ENCODE peak calls at places on chromosomes 5 and 9, in eight cellular contexts. D is activated T-cell treated with anti-CD3 and anti-CD28 coated beads, Interleukin-2, amount 50 U/mL, for 1 hour; N is activated effector memory CD4-positive, alpha-beta T cell treated with Interleukin-2 at 50 U/mL for 16 hours; K is PC-3; Y is left cardiac atrium; M is HFF-Myc; J is amniotic stem cell; T is RPMI7951. E is an unnamed sample.

GRCh38 chr5:121968910-121969607 is 7.3 kb downstream of the SRFBP1 start:
- DNase-seq in D (no peak), N (no peak), K (peak), Y (no peak), M (peak), J (peak), T (peak), E (peak)

GRCh38 chr5:72425995-72426394 is 81.2 kb downstream of the ZNF366 start:
- DNase-seq in D (no peak), N (no peak), K (no peak), Y (no peak), M (no peak), J (no peak), T (peak), E (no peak)

GRCh38 chr9:126676685-126677143 is 63.0 kb downstream of the LMX1B start:
- DNase-seq in D (no peak), N (no peak), K (no peak), Y (no peak), M (no peak), J (no peak), T (no peak), E (no peak)

GRCh38 chr5:130032807-130033206 is 128.5 kb downstream of the CHSY3 start:
- DNase-seq in D (no peak), N (no peak), K (no peak), Y (peak), M (no peak), J (no peak), T (no peak), E (no peak)

GRCh38 chr9:97850746-97851449 is 2.1 kb upstream of the FOXE1 start:
- DNase-seq in D (no peak), N (no peak), K (no peak), Y (no peak), M (no peak), J (no peak), T (no peak), E (no peak)

GRCh38 chr5:52771343-52772039 is 16.2 kb upstream of the ITGA1 start:
- DNase-seq in D (no peak), N (no peak), K (no peak), Y (no peak), M (no peak), J (no peak), T (no peak), E (no peak)

GRCh38 chr5:129003232-129003631 is 37.9 kb downstream of the SLC27A6 start:
- DNase-seq in D (no peak), N (no peak), K (peak), Y (no peak), M (no peak), J (no peak), T (no peak), E (no peak)

GRCh38 chr9:120583958-120584369 is 4.0 kb upstream of the CDK5RAP2 start:
- DNase-seq in D (no peak), N (no peak), K (no peak), Y (peak), M (peak), J (no peak), T (peak), E (peak)

GRCh38 chr9:96008502-96009222 is 133.2 kb downstream of the ERCC6L2 start:
- DNase-seq in D (no peak), N (no peak), K (no peak), Y (no peak), M (no peak), J (no peak), T (no peak), E (no peak)

GRCh38 chr5:24703934-24704333 is 59.2 kb upstream of the CDH10 start:
- DNase-seq in D (no peak), N (no peak), K (no peak), Y (no peak), M (no peak), J (no peak), T (no peak), E (no peak)

GRCh38 chr5:91296691-91297143 is 86.4 kb downstream of the ARRDC3 start:
- DNase-seq in D (no peak), N (no peak), K (no peak), Y (peak), M (no peak), J (no peak), T (peak), E (no peak)

GRCh38 chr5:17304282-17304681 is 86.9 kb downstream of the BASP1 start:
- DNase-seq in D (no peak), N (no peak), K (no peak), Y (no peak), M (no peak), J (no peak), T (peak), E (no peak)

GRCh38 chr9:110545705-110546104 is 33.8 kb downstream of the SVEP1 start:
- DNase-seq in D (no peak), N (no peak), K (peak), Y (no peak), M (no peak), J (no peak), T (peak), E (no peak)

GRCh38 chr5:151125421-151125820 is 32.2 kb downstream of the ANXA6 start:
- DNase-seq in D (no peak), N (no peak), K (no peak), Y (peak), M (no peak), J (no peak), T (no peak), E (no peak)

GRCh38 chr9:111153973-111154590 is 115.8 kb upstream of the LPAR1 start:
- DNase-seq in D (no peak), N (no peak), K (no peak), Y (no peak), M (no peak), J (no peak), T (peak), E (no peak)